ENCODE peak calls at places on chromosome 3, in eight cellular contexts. W is neural progenitor cell, X is AG04450, N is heart right ventricle, R is stomach, C is cardiac muscle cell, V is heart left ventricle, J is IMR-90. Z is an unnamed sample.

GRCh38 chr3:40116478-40117162 is 192.9 kb upstream of the EIF1B start:
- DNase-seq in W (no peak), X (no peak), N (no peak), R (no peak), C (no peak), V (no peak), J (peak; percentile 6), Z (no peak)

GRCh38 chr3:146339262-146339808 is 88.4 kb upstream of the PLSCR4 start:
- DNase-seq in W (no peak), X (no peak), N (no peak), R (no peak), C (no peak), V (no peak), J (no peak), Z (no peak)

GRCh38 chr3:129005526-129006303 is 4.6 kb downstream of the EFCC1 start:
- DNase-seq in W (no peak), X (peak; percentile 29), N (no peak), R (peak; percentile 63), C (no peak), V (no peak), J (peak; percentile 65), Z (no peak)

GRCh38 chr3:70771426-70772147 is 459.1 kb upstream of the MDFIC2 start:
- DNase-seq in W (no peak), X (no peak), N (no peak), R (no peak), C (no peak), V (no peak), J (peak; percentile 71), Z (no peak)

GRCh38 chr3:38723569-38724391 is 74.3 kb upstream of the SCN5A start:
- DNase-seq in W (no peak), X (no peak), N (peak; percentile 43), R (no peak), C (peak; percentile 33), V (peak; percentile 68), J (no peak), Z (no peak)

GRCh38 chr3:133965906-133966305 is 63.8 kb downstream of the SLCO2A1 start:
- DNase-seq in W (no peak), X (no peak), N (no peak), R (no peak), C (no peak), V (no peak), J (no peak), Z (no peak)

GRCh38 chr3:51706021-51706485 is 815 bp upstream of the GRM2 start:
- DNase-seq in W (no peak), X (no peak), N (no peak), R (no peak), C (no peak), V (no peak), J (no peak), Z (no peak)

GRCh38 chr3:127867986-127868385 is 45.7 kb upstream of the MGLL start:
- DNase-seq in W (no peak), X (no peak), N (no peak), R (no peak), C (no peak), V (no peak), J (no peak), Z (no peak)

GRCh38 chr3:116443096-116443793 is 2.0 kb downstream of the LSAMP start:
- DNase-seq in W (peak; percentile 3), X (no peak), N (no peak), R (no peak), C (no peak), V (no peak), J (peak; percentile 34), Z (no peak)

GRCh38 chr3:196712514-196713413 is 587 bp downstream of the PIGX start:
- DNase-seq in W (peak; percentile 84), X (peak; percentile 10), N (peak; percentile 62), R (peak; percentile 72), C (no peak), V (peak; percentile 80), J (peak; percentile 57), Z (peak; percentile 20)

GRCh38 chr3:99686955-99687612 is 48.7 kb downstream of the COL8A1 start:
- DNase-seq in W (peak; percentile 69), X (no peak), N (peak; percentile 55), R (peak; percentile 66), C (peak; percentile 64), V (peak; percentile 48), J (peak; percentile 74), Z (peak; percentile 2)

GRCh38 chr3:29932662-29933316 is 651.9 kb downstream of the RBMS3 start:
- DNase-seq in W (no peak), X (no peak), N (no peak), R (no peak), C (no peak), V (no peak), J (no peak), Z (no peak)

GRCh38 chr3:29937185-29937584 is 656.3 kb downstream of the RBMS3 start:
- DNase-seq in W (no peak), X (no peak), N (no peak), R (no peak), C (no peak), V (no peak), J (peak; percentile 66), Z (no peak)

GRCh38 chr3:29936054-29936453 is 655.2 kb downstream of the RBMS3 start:
- DNase-seq in W (no peak), X (no peak), N (no peak), R (no peak), C (no peak), V (no peak), J (no peak), Z (no peak)

GRCh38 chr3:29940759-29941319 is 660.0 kb downstream of the RBMS3 start:
- DNase-seq in W (no peak), X (no peak), N (no peak), R (no peak), C (no peak), V (no peak), J (no peak), Z (no peak)

DNA sequence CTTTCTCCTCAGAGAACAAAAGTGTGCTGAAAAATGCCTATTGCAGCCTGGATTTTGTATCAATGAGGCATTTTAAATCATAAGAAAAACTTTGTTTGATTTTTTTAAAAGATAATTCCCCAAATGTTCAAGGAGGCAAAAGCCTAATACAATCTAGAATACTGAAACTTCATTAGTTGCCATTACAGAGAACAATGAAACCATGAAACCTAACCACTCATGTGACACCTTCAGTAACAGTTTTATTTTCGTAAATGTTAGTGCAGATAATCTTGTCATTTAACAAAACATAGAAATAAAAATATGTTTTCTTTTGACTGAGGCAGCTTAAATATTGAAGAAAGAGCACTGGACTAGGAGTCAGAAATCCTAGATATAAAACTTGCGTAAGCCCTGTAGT is 655.9 kb downstream of the RBMS3 start:
- DNase-seq in W (no peak), X (no peak), N (no peak), R (no peak), C (no peak), V (no peak), J (no peak), Z (no peak)
- TF ChIP-seq CTCF in W (no peak), X (no peak), N (no peak), R (no peak), C (no peak), V (no peak), J (no peak), Z (no peak)

GRCh38 chr3:45861043-45861846 is 19.3 kb upstream of the LZTFL1 start:
- DNase-seq in W (no peak), X (no peak), N (no peak), R (no peak), C (peak; percentile 26), V (no peak), J (no peak), Z (no peak)
- H3K27me3 ChIP-seq in W (peaks cover 25% of the 10 kb centered on the region), X (peaks cover 36% of the 10 kb centered on the region), N (no peaks in the 10 kb centered on the region), R (no peaks in the 10 kb centered on the region), C (no peaks in the 10 kb centered on the region), V (no peaks in the 10 kb centered on the region), J (peaks cover 32% of the 10 kb centered on the region), Z (no peaks in the 10 kb centered on the region)

GRCh38 chr3:110165344-110165743 is 828.0 kb upstream of the DPPA4 start:
- DNase-seq in W (no peak), X (no peak), N (no peak), R (no peak), C (no peak), V (no peak), J (peak; percentile 1), Z (no peak)
- H3K27ac ChIP-seq in W (peak overlapping the region; percentile 26), X (no peak overlapping the region), N (no peak overlapping the region), R (peak overlapping the region; percentile 36), C (no peak overlapping the region), V (no peak overlapping the region), J (peak overlapping the region; percentile 68), Z (no peak overlapping the region)

GRCh38 chr3:194685723-194686413 is at the start of gene FAM43A:
- DNase-seq in W (peak; percentile 91), X (peak; percentile 91), N (peak; percentile 96), R (peak; percentile 88), C (peak; percentile 93), V (peak; percentile 96), J (peak; percentile 95), Z (peak; percentile 58)
- TF ChIP-seq CTCF in W (peak; percentile 41), X (peak; percentile 37), N (peak; percentile 21), R (no peak), C (peak; percentile 33), V (peak; percentile 33), J (peak; percentile 29), Z (no peak)

DNA sequence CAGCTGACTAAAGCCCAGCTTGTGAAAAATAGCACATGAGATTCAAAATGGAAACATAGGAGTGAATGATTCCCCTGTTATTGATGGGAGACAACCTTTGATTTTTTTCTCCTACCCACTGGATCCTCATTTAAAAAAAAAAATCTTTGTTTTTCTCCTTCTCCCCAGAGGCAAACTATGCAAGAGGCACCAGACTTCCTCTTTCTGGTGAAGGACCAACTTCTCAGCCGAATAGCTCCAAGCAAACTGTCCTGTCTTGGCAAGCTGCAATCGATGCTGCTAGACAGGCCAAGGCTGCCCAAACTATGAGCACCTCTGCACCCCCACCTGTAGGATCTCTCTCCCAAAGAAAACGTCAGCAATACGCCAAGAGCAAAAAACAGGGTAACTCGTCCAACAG is 2.6 kb downstream of the CACNA1D start:
- DNase-seq in W (no peak), X (no peak), N (no peak), R (no peak), C (no peak), V (no peak), J (no peak), Z (no peak)
- H3K27me3 ChIP-seq in W (peaks cover 66% of the 10 kb centered on the region), X (peaks cover 46% of the 10 kb centered on the region), N (no peaks in the 10 kb centered on the region), R (peaks cover 43% of the 10 kb centered on the region), C (no peaks in the 10 kb centered on the region), V (peaks cover 20% of the 10 kb centered on the region), J (peaks cover 44% of the 10 kb centered on the region), Z (peaks cover 53% of the 10 kb centered on the region)

GRCh38 chr3:15768421-15769255 is 29.1 kb downstream of the ANKRD28 start:
- DNase-seq in W (no peak), X (peak; percentile 82), N (no peak), R (no peak), C (no peak), V (no peak), J (peak; percentile 97), Z (no peak)
- H3K27ac ChIP-seq in W (no peak overlapping the region), X (peak overlapping the region; percentile 21), N (peak overlapping the region; percentile 51), R (no peak overlapping the region), C (no peak overlapping the region), V (no peak overlapping the region), J (peak overlapping the region; percentile 99), Z (no peak overlapping the region)

Z was measured in CD4-positive, alpha-beta T cell.